ENCODE peak calls at places on chromosomes 3 and 15, in seven cellular contexts. B is SK-MEL-5, P is GM19239, W is uterus, N is left ventricle myocardium superior, D is A549, A is WTC11. S is an unnamed sample.

GRCh38 chr3:34419801-34420200 is 621.4 kb downstream of the PDCD6IP start:
- DNase-seq in N (no peak), P (no peak), A (peak), D (no peak), W (no peak), B (no peak), S (no peak)

GRCh38 chr3:52004158-52004787 is 8.6 kb upstream of the RPL29 start:
- DNase-seq in W (no peak), A (peak), B (peak), D (no peak), P (no peak), N (peak), S (no peak)

GRCh38 chr15:93074596-93074995 is 14.4 kb downstream of the RGMA start:
- DNase-seq in D (no peak), N (no peak), P (no peak), A (no peak), B (no peak), W (no peak), S (no peak)

GRCh38 chr15:58568157-58568571 is 136.4 kb downstream of the LIPC start:
- DNase-seq in W (no peak), N (no peak), B (peak), A (no peak), D (no peak), P (no peak), S (no peak)

GRCh38 chr15:101326462-101327146 is 31.6 kb upstream of the SNRPA1 start:
- DNase-seq in D (no peak), P (no peak), B (no peak), W (no peak), A (no peak), N (no peak), S (no peak)

GRCh38 chr15:68407141-68407885 is 24.6 kb downstream of the ITGA11 start:
- DNase-seq in W (peak), B (no peak), D (no peak), A (no peak), P (no peak), N (no peak), S (no peak)

GRCh38 chr3:104279617-104280016 is 1087.1 kb upstream of the ALCAM start:
- DNase-seq in W (no peak), B (peak), P (no peak), N (no peak), A (no peak), D (no peak), S (peak)

GRCh38 chr15:80582816-80583423 is 112.2 kb upstream of the ABHD17C start:
- DNase-seq in W (no peak), B (no peak), P (no peak), A (no peak), D (no peak), N (no peak), S (no peak)

GRCh38 chr3:89405145-89405544 is 297.7 kb downstream of the EPHA3 start:
- DNase-seq in A (no peak), N (no peak), D (no peak), B (no peak), P (no peak), W (no peak), S (no peak)

GRCh38 chr3:42500909-42501308 is 1.5 kb upstream of the VIPR1 start:
- DNase-seq in W (no peak), P (no peak), B (no peak), A (no peak), N (no peak), D (no peak), S (no peak)

GRCh38 chr3:172140499-172141391 is 101.4 kb downstream of the FNDC3B start:
- DNase-seq in W (peak), D (peak), P (no peak), A (no peak), B (peak), N (peak), S (peak)

GRCh38 chr3:161273589-161274218 is 52.6 kb downstream of the NMD3 start:
- DNase-seq in W (no peak), P (no peak), D (no peak), N (no peak), A (no peak), B (peak), S (no peak)

GRCh38 chr15:80977627-80978036 is 12.0 kb downstream of the MESD start:
- DNase-seq in B (peak), N (peak), D (peak), A (peak), P (no peak), W (peak), S (no peak)

GRCh38 chr15:31247404-31247803 is 79.2 kb upstream of the KLF13 start:
- DNase-seq in W (no peak), N (no peak), A (no peak), P (no peak), B (no peak), D (no peak), S (no peak)

GRCh38 chr3:156418428-156418827 is 136.5 kb downstream of the SSR3 start:
- DNase-seq in D (no peak), A (no peak), N (no peak), B (no peak), P (no peak), W (no peak), S (no peak)

GRCh38 chr15:55282284-55282833 is 7.3 kb downstream of the RAB27A start:
- DNase-seq in N (no peak), W (no peak), P (no peak), B (no peak), A (no peak), D (no peak), S (peak)

GRCh38 chr3:73056365-73057150 is 4.9 kb upstream of the EBLN2 start:
- DNase-seq in W (no peak), A (no peak), B (peak), D (peak), N (no peak), P (no peak), S (peak)

GRCh38 chr3:43153189-43154083 is 47.6 kb upstream of the POMGNT2 start:
- DNase-seq in N (peak), P (no peak), W (peak), A (no peak), D (no peak), B (no peak), S (no peak)

GRCh38 chr15:81547517-81548132 is 173.6 kb upstream of the TMC3 start:
- DNase-seq in P (no peak), N (no peak), B (no peak), D (no peak), A (no peak), W (peak), S (no peak)

GRCh38 chr3:120094776-120095225 is 554 bp upstream of the GSK3B start:
- DNase-seq in W (peak), N (peak), A (peak), D (peak), B (peak), P (peak), S (peak)

GRCh38 chr3:9897408-9898372 is 5.0 kb upstream of the IL17RE start:
- DNase-seq in A (no peak), N (no peak), W (no peak), B (no peak), D (peak), P (no peak), S (peak)

GRCh38 chr3:123083446-123084124 is 16.8 kb downstream of the PDIA5 start:
- DNase-seq in P (no peak), B (peak), D (no peak), N (no peak), A (no peak), W (no peak), S (no peak)

GRCh38 chr15:75904241-75904631 is 558 bp downstream of the FBXO22 start:
- DNase-seq in D (peak), B (peak), W (peak), A (peak), P (no peak), N (peak), S (peak)

GRCh38 chr3:126356373-126357298 is 572 bp downstream of the KLF15 start:
- DNase-seq in D (no peak), P (peak), N (peak), A (no peak), W (peak), B (no peak), S (no peak)

GRCh38 chr15:76169013-76169412 is 109.2 kb downstream of the TMEM266 start:
- DNase-seq in N (no peak), B (peak), W (no peak), A (peak), D (no peak), P (no peak), S (no peak)

GRCh38 chr15:40793216-40793989 is 13.5 kb upstream of the ZFYVE19 start:
- DNase-seq in D (peak), N (no peak), B (no peak), P (no peak), W (no peak), A (no peak), S (peak)

GRCh38 chr3:167497903-167498302 is 24.1 kb upstream of the SERPINI2 start:
- DNase-seq in D (no peak), B (no peak), N (no peak), A (no peak), P (no peak), W (no peak), S (no peak)

GRCh38 chr3:44996556-44996969 is 20.5 kb downstream of the EXOSC7 start:
- DNase-seq in N (no peak), P (no peak), B (no peak), A (no peak), W (no peak), D (no peak), S (peak)

GRCh38 chr3:134082582-134082981 is 52.9 kb upstream of the SLCO2A1 start:
- DNase-seq in B (no peak), W (no peak), A (no peak), N (no peak), D (no peak), P (no peak), S (no peak)

GRCh38 chr15:72835289-72835890 is 51.8 kb upstream of the ADPGK start:
- DNase-seq in D (no peak), B (peak), A (peak), P (no peak), N (no peak), W (no peak), S (no peak)

GRCh38 chr15:28118083-28118482 is 19.0 kb upstream of the OCA2 start:
- DNase-seq in A (no peak), W (no peak), N (no peak), B (no peak), P (no peak), D (no peak), S (no peak)

GRCh38 chr3:128276577-128277183 is 123.4 kb downstream of the EEFSEC start:
- DNase-seq in N (no peak), P (no peak), W (no peak), D (no peak), A (no peak), B (no peak), S (no peak)

GRCh38 chr3:23497156-23497555 is 294.0 kb downstream of the UBE2E2 start:
- DNase-seq in P (no peak), D (no peak), N (no peak), B (no peak), W (no peak), A (no peak), S (no peak)

GRCh38 chr15:59315914-59316428 is 56.7 kb downstream of the MYO1E start:
- DNase-seq in W (no peak), B (peak), N (no peak), P (no peak), A (no peak), D (no peak), S (peak)

GRCh38 chr3:179421500-179421899 is 29.8 kb downstream of the GNB4 start:
- DNase-seq in W (no peak), P (no peak), A (peak), N (no peak), D (no peak), B (peak), S (no peak)

GRCh38 chr3:156554842-156555687 is at the start of gene SSR3:
- DNase-seq in A (peak), B (peak), D (peak), W (peak), N (peak), P (peak), S (peak)

GRCh38 chr3:3664916-3665315 is 134.3 kb upstream of the LRRN1 start:
- DNase-seq in D (no peak), P (no peak), N (no peak), W (no peak), A (no peak), B (no peak), S (peak)

S was measured in RCC 7860.